ENCODE peak calls at places on chromosomes 7 and 10, in four cellular contexts. One of them, this sample, is unnamed.

GRCh38 chr10:51159841-51160240 is 85.6 kb downstream of the PRKG1 start:
- DNase-seq in GM12865: no peak
- DNase-seq in epithelial cell of proximal tubule: no peak
- DNase-seq in mesothelial cell of epicardium: no peak
- DNase-seq in this sample: no peak

GRCh38 chr10:32446701-32447406 is 914 bp downstream of the CCDC7 start:
- DNase-seq in mesothelial cell of epicardium: no peak
- DNase-seq in GM12865: peak
- DNase-seq in epithelial cell of proximal tubule: no peak
- DNase-seq in this sample: no peak

GRCh38 chr10:21355591-21356011 is 169.9 kb downstream of the SKIDA1 start:
- DNase-seq in epithelial cell of proximal tubule: no peak
- DNase-seq in GM12865: no peak
- DNase-seq in mesothelial cell of epicardium: no peak
- DNase-seq in this sample: no peak

GRCh38 chr7:74453321-74454011 is at the start of gene GTF2IRD1:
- DNase-seq in GM12865: peak
- DNase-seq in epithelial cell of proximal tubule: no peak
- DNase-seq in mesothelial cell of epicardium: peak
- DNase-seq in this sample: peak

GRCh38 chr7:101066141-101066857 is 19.0 kb upstream of the TRIM56 start:
- DNase-seq in GM12865: no peak
- DNase-seq in epithelial cell of proximal tubule: no peak
- DNase-seq in mesothelial cell of epicardium: no peak
- DNase-seq in this sample: no peak

GRCh38 chr10:69959911-69960310 is 92.7 kb upstream of the MACROH2A2 start:
- DNase-seq in GM12865: no peak
- DNase-seq in epithelial cell of proximal tubule: no peak
- DNase-seq in mesothelial cell of epicardium: no peak
- DNase-seq in this sample: no peak

GRCh38 chr10:71817831-71818268 is 33.2 kb downstream of the PSAP start:
- DNase-seq in epithelial cell of proximal tubule: no peak
- DNase-seq in mesothelial cell of epicardium: no peak
- DNase-seq in GM12865: no peak
- DNase-seq in this sample: no peak

GRCh38 chr10:77182803-77183202 is 454.8 kb downstream of the KCNMA1 start:
- DNase-seq in epithelial cell of proximal tubule: no peak
- DNase-seq in mesothelial cell of epicardium: no peak
- DNase-seq in GM12865: no peak
- DNase-seq in this sample: no peak

GRCh38 chr7:135684134-135684533 is 21.8 kb downstream of the STMP1 start:
- DNase-seq in mesothelial cell of epicardium: no peak
- DNase-seq in epithelial cell of proximal tubule: no peak
- DNase-seq in GM12865: no peak
- DNase-seq in this sample: no peak

GRCh38 chr10:22148956-22149355 is 68.9 kb downstream of the EBLN1 start:
- DNase-seq in GM12865: no peak
- DNase-seq in mesothelial cell of epicardium: no peak
- DNase-seq in epithelial cell of proximal tubule: no peak
- DNase-seq in this sample: no peak

GRCh38 chr10:12042409-12042796 is 206 bp downstream of the UPF2 start:
- DNase-seq in epithelial cell of proximal tubule: no peak
- DNase-seq in mesothelial cell of epicardium: peak
- DNase-seq in GM12865: peak
- DNase-seq in this sample: peak

GRCh38 chr7:99372275-99373085 is 2.0 kb upstream of the ARPC1B start:
- DNase-seq in GM12865: no peak
- DNase-seq in mesothelial cell of epicardium: no peak
- DNase-seq in epithelial cell of proximal tubule: peak
- DNase-seq in this sample: peak

GRCh38 chr7:20598479-20599419 is 16.7 kb upstream of the ABCB5 start:
- DNase-seq in GM12865: peak
- DNase-seq in epithelial cell of proximal tubule: peak
- DNase-seq in mesothelial cell of epicardium: no peak
- DNase-seq in this sample: no peak

GRCh38 chr10:72593963-72594362 is 31.9 kb downstream of the MICU1 start:
- DNase-seq in epithelial cell of proximal tubule: no peak
- DNase-seq in mesothelial cell of epicardium: no peak
- DNase-seq in GM12865: no peak
- DNase-seq in this sample: no peak

GRCh38 chr7:100271716-100272537 is 35.6 kb upstream of the SPDYE3 start:
- DNase-seq in mesothelial cell of epicardium: peak
- DNase-seq in epithelial cell of proximal tubule: peak
- DNase-seq in GM12865: peak
- DNase-seq in this sample: peak

GRCh38 chr7:152121432-152121831 is 96.0 kb downstream of the GALNT11 start:
- DNase-seq in epithelial cell of proximal tubule: no peak
- DNase-seq in GM12865: no peak
- DNase-seq in mesothelial cell of epicardium: no peak
- DNase-seq in this sample: no peak

GRCh38 chr7:5435291-5436002 is 11.8 kb upstream of the TNRC18 start:
- DNase-seq in GM12865: peak
- DNase-seq in mesothelial cell of epicardium: no peak
- DNase-seq in epithelial cell of proximal tubule: no peak
- DNase-seq in this sample: no peak

GRCh38 chr10:68231106-68231901 is 609 bp downstream of the ATOH7 start:
- DNase-seq in epithelial cell of proximal tubule: no peak
- DNase-seq in mesothelial cell of epicardium: peak
- DNase-seq in GM12865: peak
- DNase-seq in this sample: peak

GRCh38 chr10:29849434-29849833 is 210.0 kb downstream of the JCAD start:
- DNase-seq in GM12865: no peak
- DNase-seq in epithelial cell of proximal tubule: no peak
- DNase-seq in mesothelial cell of epicardium: no peak
- DNase-seq in this sample: no peak

GRCh38 chr10:78276139-78276538 is 242.5 kb downstream of the RPS24 start:
- DNase-seq in epithelial cell of proximal tubule: no peak
- DNase-seq in mesothelial cell of epicardium: no peak
- DNase-seq in GM12865: no peak
- DNase-seq in this sample: no peak

GRCh38 chr7:119724041-119724792 is 548.8 kb upstream of the KCND2 start:
- DNase-seq in GM12865: no peak
- DNase-seq in epithelial cell of proximal tubule: no peak
- DNase-seq in mesothelial cell of epicardium: no peak
- DNase-seq in this sample: no peak

GRCh38 chr10:44920252-44920651 is 9.1 kb downstream of the TMEM72 start:
- DNase-seq in mesothelial cell of epicardium: no peak
- DNase-seq in GM12865: no peak
- DNase-seq in epithelial cell of proximal tubule: no peak
- DNase-seq in this sample: no peak

DNA sequence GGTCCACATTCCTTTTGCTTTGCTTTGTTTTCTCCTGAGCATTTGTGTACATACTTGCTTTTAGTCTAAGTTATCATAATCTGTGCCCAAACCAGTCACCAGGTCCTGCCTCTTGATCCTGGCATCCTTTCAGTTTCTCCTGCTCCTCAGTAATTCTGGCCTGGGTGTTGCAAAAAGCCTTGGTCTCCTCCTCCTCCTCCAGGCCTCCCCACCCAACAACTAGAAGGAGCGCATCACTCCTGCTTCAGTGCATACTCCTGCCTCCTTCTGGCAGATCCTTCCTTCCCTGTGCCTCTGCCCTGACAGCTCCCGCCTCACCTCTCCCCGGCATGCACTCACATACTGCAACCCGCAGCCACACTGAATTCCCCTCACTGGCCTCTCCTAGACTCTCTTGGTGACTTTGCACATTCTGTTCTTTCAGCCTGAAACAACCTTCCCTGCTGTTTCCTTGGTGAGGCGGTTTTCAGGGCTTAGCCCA is 2.3 kb downstream of the DENND2A start:
- DNase-seq in mesothelial cell of epicardium: no peak
- DNase-seq in GM12865: no peak
- DNase-seq in epithelial cell of proximal tubule: no peak
- DNase-seq in this sample: no peak
- TF ChIP-seq CTCF in mesothelial cell of epicardium: no peak
- TF ChIP-seq CTCF in GM12865: no peak
- TF ChIP-seq CTCF in epithelial cell of proximal tubule: peak
- TF ChIP-seq CTCF in this sample: no peak

GRCh38 chr7:92838934-92839333 is 2.6 kb upstream of the CDK6 start:
- DNase-seq in GM12865: no peak
- DNase-seq in epithelial cell of proximal tubule: no peak
- DNase-seq in mesothelial cell of epicardium: no peak
- DNase-seq in this sample: no peak
- TF ChIP-seq CTCF in GM12865: no peak
- TF ChIP-seq CTCF in epithelial cell of proximal tubule: no peak
- TF ChIP-seq CTCF in mesothelial cell of epicardium: no peak
- TF ChIP-seq CTCF in this sample: no peak

GRCh38 chr10:100705139-100705538 is 40.2 kb upstream of the PAX2 start:
- DNase-seq in epithelial cell of proximal tubule: no peak
- DNase-seq in GM12865: no peak
- DNase-seq in mesothelial cell of epicardium: no peak
- DNase-seq in this sample: no peak
- TF ChIP-seq CTCF in epithelial cell of proximal tubule: peak
- TF ChIP-seq CTCF in GM12865: no peak
- TF ChIP-seq CTCF in mesothelial cell of epicardium: no peak
- TF ChIP-seq CTCF in this sample: no peak

DNA sequence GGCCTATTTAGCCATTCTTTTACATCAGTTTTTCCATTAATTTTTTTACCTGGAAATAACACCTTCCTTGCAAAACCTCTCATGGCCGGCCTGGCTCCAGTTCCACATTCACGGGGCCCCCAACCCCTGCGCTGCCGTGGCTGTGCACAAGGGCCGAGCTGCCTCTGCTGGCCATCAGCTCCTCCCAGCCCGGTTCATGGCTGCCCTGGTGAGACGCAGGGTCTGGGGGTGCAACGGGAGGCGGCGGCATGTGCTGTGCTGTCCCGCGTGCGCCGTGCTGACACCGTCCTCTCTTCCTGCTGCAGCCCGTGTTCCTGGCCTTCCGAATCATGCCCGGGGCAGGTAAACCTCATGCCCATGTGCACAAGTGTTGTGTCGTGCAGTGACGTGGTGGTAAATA is 4.4 kb downstream of the NKX6-2 start:
- DNase-seq in GM12865: no peak
- DNase-seq in mesothelial cell of epicardium: no peak
- DNase-seq in epithelial cell of proximal tubule: no peak
- DNase-seq in this sample: no peak
- TF ChIP-seq CTCF in GM12865: no peak
- TF ChIP-seq CTCF in mesothelial cell of epicardium: no peak
- TF ChIP-seq CTCF in epithelial cell of proximal tubule: no peak
- TF ChIP-seq CTCF in this sample: no peak

DNA sequence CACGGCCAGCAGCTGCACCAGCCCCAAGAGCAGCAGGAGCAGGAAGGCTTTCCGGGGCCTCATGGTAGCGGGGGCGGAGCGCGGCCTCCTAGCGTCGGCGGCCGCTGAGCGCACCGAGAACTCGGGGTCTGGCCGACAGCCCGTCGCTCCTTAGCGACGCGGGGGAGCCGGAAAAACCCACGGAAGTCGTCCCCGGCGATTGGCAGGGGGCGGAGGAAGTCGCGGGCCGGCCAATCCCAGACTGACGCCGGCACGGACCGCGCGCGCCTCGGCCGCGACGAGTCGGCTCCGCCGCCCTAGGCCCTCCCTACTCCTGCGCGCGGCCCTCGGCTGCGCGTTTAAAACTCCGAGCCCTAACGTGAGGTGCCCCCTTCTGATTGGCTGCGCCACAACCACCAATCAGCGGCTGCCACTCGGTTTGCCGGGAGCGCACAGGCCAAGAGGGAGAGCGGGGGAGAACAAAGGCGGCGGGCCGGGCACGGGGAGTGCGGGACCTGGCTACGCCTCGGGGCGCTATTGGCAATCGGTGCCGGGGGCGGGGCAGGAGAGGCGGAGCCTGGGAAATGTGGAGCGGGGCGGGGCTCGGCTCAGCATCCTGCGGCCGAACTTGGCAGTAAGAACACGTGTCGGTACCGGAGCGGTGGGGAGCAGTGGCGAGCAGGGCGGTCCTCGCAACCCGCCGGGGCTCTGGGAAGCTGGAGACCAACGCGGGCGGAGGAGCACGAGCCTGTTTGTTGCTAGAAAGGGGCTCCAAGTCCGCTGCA is at the start of gene PDIA4:
- DNase-seq in mesothelial cell of epicardium: peak
- DNase-seq in GM12865: peak
- DNase-seq in epithelial cell of proximal tubule: peak
- DNase-seq in this sample: peak
- TF ChIP-seq CTCF in mesothelial cell of epicardium: no peak
- TF ChIP-seq CTCF in GM12865: peak
- TF ChIP-seq CTCF in epithelial cell of proximal tubule: peak
- TF ChIP-seq CTCF in this sample: no peak